ENCODE peak calls at places on chromosomes 11 and 22, in ten cellular contexts. N is mucosa of descending colon, Q is heart left ventricle, A is kidney, C is OCI-LY7, E is cardiac muscle cell, R is fibroblast of the aortic adventitia, L is pancreas, D is HepG2, U is left ventricle myocardium inferior. V is an unnamed sample.

GRCh38 chr22:24768537-24769374 is 5.8 kb downstream of the PIWIL3 start:
- DNase-seq in N (no peak), Q (no peak), A (no peak), C (peak), E (peak), R (peak), L (peak), D (peak), U (peak), V (peak)

GRCh38 chr11:18081551-18081950 is 24.3 kb downstream of the SAAL1 start:
- DNase-seq in N (no peak), Q (no peak), A (no peak), C (no peak), E (no peak), R (no peak), L (no peak), D (no peak), U (no peak), V (no peak)

GRCh38 chr11:80925291-80925690 is 1484.5 kb upstream of the TENM4 start:
- DNase-seq in N (no peak), Q (no peak), A (no peak), C (no peak), E (peak), R (no peak), L (no peak), D (no peak), U (no peak), V (no peak)

GRCh38 chr11:73528420-73528819 is 69.5 kb downstream of the FAM168A start:
- DNase-seq in N (no peak), Q (no peak), A (no peak), C (no peak), E (no peak), R (peak), L (no peak), D (no peak), U (no peak), V (no peak)

GRCh38 chr11:115166826-115167225 is 337.4 kb downstream of the CADM1 start:
- DNase-seq in N (no peak), Q (no peak), A (no peak), C (no peak), E (no peak), R (no peak), L (no peak), D (no peak), U (no peak), V (no peak)

GRCh38 chr11:7576671-7577225 is 62.9 kb downstream of the PPFIBP2 start:
- DNase-seq in N (no peak), Q (peak), A (peak), C (no peak), E (peak), R (peak), L (no peak), D (no peak), U (peak), V (no peak)

GRCh38 chr11:18374956-18375355 is 19.4 kb upstream of the LDHA start:
- DNase-seq in N (no peak), Q (no peak), A (no peak), C (no peak), E (no peak), R (no peak), L (no peak), D (no peak), U (no peak), V (no peak)

GRCh38 chr11:113159967-113160621 is 154.3 kb upstream of the TTC12 start:
- DNase-seq in N (no peak), Q (no peak), A (no peak), C (no peak), E (peak), R (peak), L (no peak), D (no peak), U (no peak), V (no peak)

GRCh38 chr22:24059121-24059520 is 48.0 kb downstream of the CABIN1 start:
- DNase-seq in N (no peak), Q (no peak), A (no peak), C (no peak), E (no peak), R (peak), L (no peak), D (no peak), U (no peak), V (no peak)

GRCh38 chr11:77144196-77144853 is 16.3 kb downstream of the MYO7A start:
- DNase-seq in N (peak), Q (no peak), A (peak), C (no peak), E (peak), R (no peak), L (no peak), D (no peak), U (no peak), V (no peak)

GRCh38 chr11:130520231-130520630 is 71.8 kb downstream of the ADAMTS15 start:
- DNase-seq in N (no peak), Q (peak), A (no peak), C (no peak), E (no peak), R (peak), L (peak), D (no peak), U (peak), V (no peak)

GRCh38 chr22:38481162-38481870 is 13.4 kb downstream of the KDELR3 start:
- DNase-seq in N (no peak), Q (no peak), A (no peak), C (no peak), E (no peak), R (no peak), L (no peak), D (no peak), U (no peak), V (no peak)

GRCh38 chr22:46537946-46538815 is 761 bp upstream of the CELSR1 start:
- DNase-seq in N (no peak), Q (no peak), A (peak), C (no peak), E (peak), R (peak), L (no peak), D (no peak), U (peak), V (no peak)

GRCh38 chr11:90512846-90513245 is 290.0 kb upstream of the CHORDC1 start:
- DNase-seq in N (no peak), Q (no peak), A (no peak), C (no peak), E (no peak), R (no peak), L (no peak), D (no peak), U (no peak), V (peak)

DNA sequence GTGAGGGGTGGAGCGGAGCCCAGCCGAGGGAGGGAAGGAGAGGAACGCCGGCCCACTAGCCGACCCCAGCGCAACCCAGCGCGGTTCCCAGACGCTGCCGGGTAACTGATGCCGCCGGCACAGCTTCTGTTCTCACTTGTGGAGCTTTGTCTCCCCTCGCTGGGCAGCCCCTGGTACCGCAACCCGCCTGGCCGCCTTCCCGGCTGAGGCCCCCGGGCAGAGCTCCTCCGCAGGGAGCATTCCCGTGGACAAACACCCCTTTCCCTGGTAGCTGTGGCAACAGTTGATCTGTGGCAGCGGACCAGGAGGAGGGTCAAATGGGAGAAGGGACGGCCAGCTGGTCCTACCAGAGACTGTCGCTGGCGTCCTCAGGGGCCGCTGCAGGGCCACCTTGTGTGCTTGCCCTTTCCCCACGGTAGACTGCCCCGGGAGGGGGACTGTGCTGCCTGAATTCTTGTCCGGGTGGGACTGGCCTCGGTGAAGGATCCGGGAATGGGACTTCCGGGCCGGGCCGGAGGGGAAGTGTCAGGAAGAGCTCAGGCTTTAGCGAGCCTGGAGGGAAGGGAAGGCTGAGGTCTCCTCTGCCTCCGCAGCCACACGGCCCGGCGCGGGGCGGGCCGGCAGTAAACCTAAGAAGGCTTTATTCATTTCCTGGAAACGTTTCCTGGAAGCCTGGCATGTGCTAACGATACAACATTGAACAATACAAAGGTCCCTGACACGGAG is 468.0 kb downstream of the OPCML start:
- DNase-seq in N (no peak), Q (peak), A (peak), C (no peak), E (peak), R (peak), L (peak), D (peak), U (peak), V (no peak)
- TF ChIP-seq CTCF in N (no peak), Q (peak), A (peak), C (peak), E (peak), R (no peak), L (peak), D (peak), U (peak), V (peak)

GRCh38 chr11:61669417-61669816 is 10.8 kb upstream of the DAGLA start:
- DNase-seq in N (no peak), Q (no peak), A (no peak), C (no peak), E (no peak), R (no peak), L (no peak), D (no peak), U (no peak), V (no peak)

GRCh38 chr11:61670626-61671025 is 9.6 kb upstream of the DAGLA start:
- DNase-seq in N (no peak), Q (no peak), A (no peak), C (no peak), E (no peak), R (no peak), L (no peak), D (no peak), U (no peak), V (no peak)

GRCh38 chr11:61671527-61671926 is 8.7 kb upstream of the DAGLA start:
- DNase-seq in N (no peak), Q (no peak), A (no peak), C (no peak), E (peak), R (no peak), L (peak), D (peak), U (no peak), V (no peak)

GRCh38 chr11:61667684-61668320 is 12.4 kb upstream of the DAGLA start:
- DNase-seq in N (no peak), Q (no peak), A (no peak), C (no peak), E (no peak), R (no peak), L (no peak), D (no peak), U (no peak), V (no peak)

DNA sequence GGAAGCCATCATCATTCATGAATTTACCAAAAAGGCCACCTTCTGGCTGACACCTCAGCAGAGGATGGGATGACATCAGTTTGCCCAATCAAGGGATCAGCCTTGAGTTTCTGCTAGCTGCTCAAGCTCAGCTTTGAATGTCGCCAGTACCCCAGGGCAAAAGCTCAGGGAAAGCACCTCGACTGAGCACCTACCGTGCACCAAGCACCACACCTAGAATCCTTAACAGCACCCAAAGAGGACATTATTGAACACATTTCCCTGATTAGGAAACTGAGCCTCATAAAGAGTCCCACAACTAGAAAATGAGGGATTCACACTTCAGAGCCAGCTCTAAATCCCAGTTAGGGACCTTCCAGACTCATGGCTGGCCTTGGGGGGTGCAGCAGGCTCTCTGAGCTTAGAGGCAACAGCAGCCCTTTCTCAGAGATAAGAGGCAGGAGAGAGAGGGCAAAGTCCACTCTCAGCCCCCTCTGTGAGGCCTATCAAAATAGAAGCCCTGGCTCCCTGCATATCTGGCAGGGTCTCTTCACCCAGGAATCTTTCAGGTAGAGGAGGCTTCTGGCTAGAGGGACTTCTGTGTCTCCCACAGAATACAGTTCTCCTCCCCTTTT is 13.4 kb upstream of the DAGLA start:
- DNase-seq in N (no peak), Q (no peak), A (no peak), C (no peak), E (peak), R (no peak), L (peak), D (peak), U (no peak), V (no peak)
- H3K4me3 ChIP-seq in N (no peak), Q (no peak), A (no peak), C (no peak), E (no peak), R (no peak), L (peak), D (peak), U (no peak), V (no peak)

DNA sequence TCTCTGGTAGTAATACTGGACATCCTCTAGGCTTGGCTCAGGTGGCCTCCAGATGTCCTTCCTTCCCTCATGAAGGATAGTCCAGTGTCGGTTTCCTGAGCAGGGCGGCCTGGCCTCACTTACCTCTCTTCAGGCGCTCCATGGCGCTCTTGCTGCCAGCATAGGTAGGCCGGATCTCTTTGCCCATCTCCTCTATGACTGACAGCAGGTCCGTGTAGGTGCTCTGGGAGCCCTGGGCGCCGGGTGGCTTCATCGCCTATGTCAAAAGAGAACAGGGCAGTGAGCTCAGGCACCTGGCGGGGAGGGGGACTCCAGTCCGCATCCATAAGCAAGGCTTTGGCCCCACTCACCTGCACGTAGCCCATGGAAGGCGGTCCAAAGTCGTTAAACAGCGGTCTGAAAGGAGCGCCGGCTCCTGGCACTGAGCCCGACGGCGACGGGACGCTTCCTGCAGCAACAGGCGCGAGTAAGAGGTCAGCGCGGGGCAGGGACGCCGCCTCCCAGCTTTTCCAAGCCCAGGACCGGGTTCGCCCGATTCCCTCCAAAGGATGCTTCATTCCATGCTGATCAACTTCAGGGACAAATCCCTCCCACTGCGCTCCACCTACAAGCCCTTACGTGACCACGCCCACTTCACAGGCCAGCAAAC is 596 bp downstream of the CDK2AP2 start:
- DNase-seq in N (no peak), Q (no peak), A (no peak), C (no peak), E (no peak), R (peak), L (peak), D (no peak), U (peak), V (peak)
- TF ChIP-seq CTCF in N (no peak), Q (no peak), A (no peak), C (no peak), E (no peak), R (no peak), L (no peak), D (no peak), U (no peak), V (no peak)

GRCh38 chr11:1843098-1843473 is 4.3 kb downstream of the TNNI2 start:
- DNase-seq in N (peak), Q (peak), A (peak), C (no peak), E (no peak), R (no peak), L (no peak), D (no peak), U (no peak), V (no peak)

GRCh38 chr11:1839924-1840779 is 1.4 kb downstream of the TNNI2 start:
- DNase-seq in N (peak), Q (peak), A (peak), C (peak), E (no peak), R (no peak), L (peak), D (no peak), U (peak), V (peak)

GRCh38 chr11:1842149-1843097 is 3.6 kb downstream of the TNNI2 start:
- DNase-seq in N (peak), Q (peak), A (peak), C (no peak), E (peak), R (no peak), L (peak), D (peak), U (peak), V (no peak)

GRCh38 chr11:1840780-1841480 is 2.1 kb downstream of the TNNI2 start:
- DNase-seq in N (peak), Q (peak), A (peak), C (peak), E (no peak), R (no peak), L (peak), D (no peak), U (peak), V (no peak)

DNA sequence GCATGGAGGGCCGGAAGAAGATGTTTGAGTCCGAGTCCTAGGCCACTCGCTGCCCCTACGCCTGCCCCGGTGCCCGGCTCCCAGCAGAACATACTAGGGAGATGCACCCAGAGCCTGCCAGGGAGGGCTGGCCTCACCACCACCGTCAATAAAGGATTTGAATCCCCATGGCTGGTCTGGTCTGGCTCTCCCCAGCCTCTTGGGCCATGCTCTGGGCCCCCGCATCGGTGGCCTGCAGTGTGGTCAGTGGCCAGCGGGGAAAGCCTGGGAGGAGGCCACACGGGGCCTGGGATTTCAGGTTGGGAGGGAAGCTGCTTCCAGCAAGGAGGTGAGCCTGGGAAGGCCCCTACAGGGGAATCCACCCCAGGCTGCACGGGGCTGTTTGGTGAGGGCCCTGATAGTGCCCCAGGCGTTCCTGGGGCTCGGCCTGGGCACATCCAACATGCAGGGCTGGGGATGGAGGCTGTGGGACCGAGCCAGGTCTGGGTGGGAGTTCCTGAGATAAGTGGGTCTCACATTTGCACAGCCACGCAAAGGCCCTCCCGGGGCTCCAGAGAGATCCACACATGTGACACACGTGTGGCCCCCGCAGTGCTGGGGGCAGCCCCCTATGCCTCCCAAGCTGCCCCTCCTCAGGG is 2.8 kb downstream of the TNNI2 start:
- DNase-seq in N (peak), Q (peak), A (peak), C (no peak), E (no peak), R (no peak), L (peak), D (no peak), U (peak), V (no peak)
- H3K4me3 ChIP-seq in N (no peak), Q (no peak), A (no peak), C (no peak), E (no peak), R (no peak), L (no peak), D (no peak), U (no peak), V (no peak)

GRCh38 chr22:35684270-35684700 is 33.4 kb upstream of the APOL5 start:
- DNase-seq in N (no peak), Q (no peak), A (no peak), C (peak), E (peak), R (peak), L (no peak), D (peak), U (no peak), V (peak)
- TF ChIP-seq CTCF in N (no peak), Q (peak), A (peak), C (peak), E (peak), R (peak), L (no peak), D (peak), U (peak), V (peak)

DNA sequence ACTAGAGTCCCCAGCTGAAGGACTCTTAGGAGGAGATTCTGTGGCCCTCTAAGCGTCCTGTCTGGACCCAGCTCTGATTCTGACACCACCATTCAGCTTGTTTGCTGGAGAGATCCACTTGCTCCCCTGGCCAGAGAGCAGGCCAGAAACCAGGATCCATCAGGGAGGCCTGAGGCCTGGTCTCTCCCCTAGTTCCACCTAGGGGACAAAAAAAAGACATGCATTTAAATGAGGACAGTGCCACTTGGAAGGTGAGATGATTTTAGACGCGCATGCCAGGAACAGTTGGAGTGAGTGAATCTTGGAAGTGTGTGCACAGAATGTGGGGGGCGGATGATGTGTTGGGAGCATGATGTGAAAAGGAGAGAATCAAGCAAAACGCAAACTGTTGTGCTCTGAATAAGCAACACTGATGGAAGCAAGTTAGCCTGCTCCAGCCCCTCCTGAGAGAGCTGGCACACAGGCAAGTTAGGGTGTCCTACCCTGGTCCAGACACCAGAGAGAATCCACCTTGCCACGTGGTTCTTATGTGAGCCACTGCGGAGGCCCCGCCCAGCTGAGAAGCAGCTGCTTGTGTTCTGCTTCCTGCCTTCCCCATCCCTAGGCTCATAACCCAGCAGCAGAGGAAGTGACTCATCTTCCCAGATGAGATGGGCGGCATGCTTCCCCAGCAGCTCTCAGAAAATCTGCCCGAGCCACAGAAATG is 8.0 kb upstream of the SLCO2B1 start:
- DNase-seq in N (peak), Q (peak), A (peak), C (peak), E (no peak), R (peak), L (peak), D (peak), U (peak), V (peak)
- H3K4me3 ChIP-seq in N (no peak), Q (no peak), A (no peak), C (peak), E (no peak), R (no peak), L (no peak), D (no peak), U (no peak), V (no peak)

DNA sequence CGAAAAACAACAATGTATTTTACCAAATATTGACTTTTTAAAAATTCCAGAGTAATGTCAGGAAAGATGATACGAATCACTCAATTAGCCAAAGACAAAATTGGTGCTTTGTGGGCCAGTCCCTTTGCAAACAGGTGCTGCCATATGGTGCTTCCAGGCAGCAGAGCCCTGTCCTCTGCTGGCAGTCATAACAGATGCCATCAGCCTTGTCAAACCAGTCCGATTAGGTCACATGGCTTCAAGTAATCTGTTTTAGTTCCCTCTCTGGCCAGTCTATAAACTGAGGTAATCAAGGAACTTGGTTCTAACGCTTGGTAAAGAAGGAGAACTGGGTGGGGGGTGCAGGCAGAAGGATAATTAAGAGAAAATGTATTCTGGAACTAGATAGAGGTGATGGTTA is 49.1 kb upstream of the CAPRIN1 start:
- DNase-seq in N (no peak), Q (no peak), A (no peak), C (no peak), E (no peak), R (no peak), L (no peak), D (no peak), U (no peak), V (no peak)
- TF ChIP-seq CTCF in N (no peak), Q (no peak), A (no peak), C (no peak), E (no peak), R (no peak), L (no peak), D (no peak), U (no peak), V (no peak)

V was measured in GM12865.